ENCODE peak calls at places on chromosomes 7 and 10, in seven cellular contexts. R is activated T-helper 1 cell treated with anti-CD3 and anti-CD28 coated beads, Interleukin-12 subunit alpha, Interleukin-12 subunit beta, Interleukin-2, Interleukin-4 antibody, amounts not matched to agents 30 ng/mL and 10 ng/mL and 1 ng/mL, durations not matched to agents 14 hours and 24 hours and 36 hours; I is HS-5; P is SK-N-SH; E is NCI-H1105 treated with DMSO at 0.1 percent for 48 hours; L is mucosa of gallbladder; S is anterior cingulate cortex. O is an unnamed sample.

GRCh38 chr10:90435296-90435695 is 422.5 kb downstream of the HTR7 start:
- DNase-seq in R (no peak), I (no peak), P (no peak), E (no peak), L (no peak), S (no peak), O (no peak)

GRCh38 chr7:87432536-87432935 is 42.9 kb downstream of the ABCB4 start:
- DNase-seq in R (no peak), I (no peak), P (no peak), E (no peak), L (no peak), S (no peak), O (no peak)

GRCh38 chr10:121409466-121410104 is 188.7 kb downstream of the FGFR2 start:
- DNase-seq in R (no peak), I (no peak), P (no peak), E (no peak), L (no peak), S (no peak), O (no peak)

GRCh38 chr10:7329219-7329618 is 81.6 kb downstream of the SFMBT2 start:
- DNase-seq in R (no peak), I (no peak), P (no peak), E (no peak), L (no peak), S (no peak), O (no peak)

GRCh38 chr10:90378524-90379076 is 479.2 kb downstream of the HTR7 start:
- DNase-seq in R (no peak), I (peak; percentile 75), P (no peak), E (no peak), L (no peak), S (no peak), O (no peak)

GRCh38 chr7:76281706-76282343 is 20.6 kb upstream of the HSPB1 start:
- DNase-seq in R (no peak), I (no peak), P (no peak), E (no peak), L (no peak), S (no peak), O (no peak)

GRCh38 chr10:115402690-115403089 is 309.5 kb downstream of the ATRNL1 start:
- DNase-seq in R (no peak), I (peak; percentile 76), P (no peak), E (no peak), L (no peak), S (no peak), O (no peak)

GRCh38 chr7:44565097-44565794 is 8.5 kb downstream of the DDX56 start:
- DNase-seq in R (peak; percentile 45), I (peak; percentile 23), P (peak; percentile 80), E (peak; percentile 35), L (peak; percentile 71), S (peak; percentile 60), O (no peak)

GRCh38 chr10:5524721-5525531 is at the start of gene CALML3:
- DNase-seq in R (no peak), I (no peak), P (no peak), E (peak; percentile 84), L (no peak), S (no peak), O (peak; percentile 65)

GRCh38 chr7:130008941-130009847 is 42.0 kb downstream of the ZC3HC1 start:
- DNase-seq in R (no peak), I (peak; percentile 23), P (no peak), E (no peak), L (peak; percentile 75), S (no peak), O (peak; percentile 74)

GRCh38 chr10:97444212-97444611 is 1.6 kb downstream of the EXOSC1 start:
- DNase-seq in R (no peak), I (no peak), P (no peak), E (no peak), L (no peak), S (no peak), O (no peak)

GRCh38 chr10:77532068-77532467 is 105.5 kb downstream of the KCNMA1 start:
- DNase-seq in R (no peak), I (peak; percentile 89), P (no peak), E (no peak), L (no peak), S (no peak), O (no peak)